ENCODE peak calls at places on chromosome 11, in six cellular contexts. P, J, T, S, Z and Q are unnamed samples.

GRCh38 chr11:74322667-74323066 is 11.2 kb upstream of the P4HA3 start:
- DNase-seq in P (peak; percentile 34), J (peak; percentile 92), T (no peak), S (no peak), Z (peak; percentile 62), Q (no peak)

GRCh38 chr11:11555228-11555627 is 66.6 kb downstream of the GALNT18 start:
- DNase-seq in P (peak; percentile 51), J (peak; percentile 33), T (no peak), S (no peak), Z (peak; percentile 42), Q (no peak)

GRCh38 chr11:79082280-79082679 is 358.6 kb downstream of the TENM4 start:
- DNase-seq in P (no peak), J (no peak), T (no peak), S (no peak), Z (no peak), Q (no peak)

GRCh38 chr11:103338621-103339484 is 229.6 kb downstream of the DYNC2H1 start:
- DNase-seq in P (no peak), J (no peak), T (no peak), S (no peak), Z (no peak), Q (no peak)

GRCh38 chr11:10459029-10459970 is 4.2 kb downstream of the AMPD3 start:
- DNase-seq in P (no peak), J (no peak), T (peak; percentile 97), S (no peak), Z (peak; percentile 35), Q (peak; percentile 63)

GRCh38 chr11:119615003-119615878 is 113.8 kb downstream of the NECTIN1 start:
- DNase-seq in P (peak; percentile 36), J (no peak), T (no peak), S (no peak), Z (no peak), Q (no peak)

GRCh38 chr11:75959540-75959939 is 144.5 kb downstream of the UVRAG start:
- DNase-seq in P (no peak), J (no peak), T (no peak), S (no peak), Z (no peak), Q (no peak)

GRCh38 chr11:3866206-3866605 is 10.7 kb downstream of the STIM1 start:
- DNase-seq in P (no peak), J (peak; percentile 24), T (peak; percentile 12), S (no peak), Z (no peak), Q (no peak)

GRCh38 chr11:13949876-13950275 is 12.6 kb upstream of the SPON1 start:
- DNase-seq in P (no peak), J (no peak), T (no peak), S (no peak), Z (no peak), Q (no peak)

GRCh38 chr11:117220568-117220967 is 11.3 kb downstream of the PCSK7 start:
- DNase-seq in P (no peak), J (peak; percentile 85), T (no peak), S (no peak), Z (peak; percentile 51), Q (no peak)

GRCh38 chr11:64164392-64165312 is 1.3 kb downstream of the MACROD1 start:
- DNase-seq in P (no peak), J (no peak), T (peak; percentile 24), S (no peak), Z (no peak), Q (no peak)

GRCh38 chr11:129215506-129216245 is 23.6 kb upstream of the ARHGAP32 start:
- DNase-seq in P (no peak), J (no peak), T (no peak), S (no peak), Z (no peak), Q (no peak)

GRCh38 chr11:64809781-64810241 is 540 bp downstream of the MEN1 start:
- DNase-seq in P (no peak), J (no peak), T (no peak), S (no peak), Z (peak; percentile 30), Q (peak; percentile 36)